ENCODE peak calls at places on chromosome 2, in eight cellular contexts. One of them, this sample, is unnamed.

GRCh38 chr2:99140056-99140859 is 1.2 kb upstream of the C2orf15 start:
- DNase-seq in mucosa of gallbladder: no peak
- DNase-seq in T-helper 2 cell: no peak
- DNase-seq in putamen: no peak
- DNase-seq in NCI-H69: no peak
- DNase-seq in HTR-8/SVneo: no peak
- DNase-seq in NCI-H345: no peak
- DNase-seq in CD4-positive, alpha-beta T cell: no peak
- DNase-seq in this sample: no peak

GRCh38 chr2:85396531-85397470 is 13.4 kb downstream of the CAPG start:
- DNase-seq in mucosa of gallbladder: no peak
- DNase-seq in putamen: no peak
- DNase-seq in CD4-positive, alpha-beta T cell: no peak
- DNase-seq in HTR-8/SVneo: no peak
- DNase-seq in T-helper 2 cell: no peak
- DNase-seq in NCI-H345: peak
- DNase-seq in NCI-H69: no peak
- DNase-seq in this sample: no peak

GRCh38 chr2:138779451-138780440 is at the start of gene NXPH2:
- DNase-seq in T-helper 2 cell: no peak
- DNase-seq in HTR-8/SVneo: no peak
- DNase-seq in CD4-positive, alpha-beta T cell: no peak
- DNase-seq in putamen: no peak
- DNase-seq in mucosa of gallbladder: no peak
- DNase-seq in NCI-H345: no peak
- DNase-seq in NCI-H69: peak
- DNase-seq in this sample: no peak

GRCh38 chr2:222241054-222241453 is 57.7 kb downstream of the PAX3 start:
- DNase-seq in HTR-8/SVneo: no peak
- DNase-seq in NCI-H345: peak
- DNase-seq in CD4-positive, alpha-beta T cell: no peak
- DNase-seq in mucosa of gallbladder: no peak
- DNase-seq in T-helper 2 cell: no peak
- DNase-seq in putamen: no peak
- DNase-seq in NCI-H69: peak
- DNase-seq in this sample: peak

GRCh38 chr2:7967707-7968106 is 714.1 kb upstream of the ID2 start:
- DNase-seq in NCI-H345: no peak
- DNase-seq in mucosa of gallbladder: no peak
- DNase-seq in CD4-positive, alpha-beta T cell: no peak
- DNase-seq in HTR-8/SVneo: no peak
- DNase-seq in T-helper 2 cell: no peak
- DNase-seq in NCI-H69: no peak
- DNase-seq in putamen: no peak
- DNase-seq in this sample: no peak

GRCh38 chr2:43075906-43076585 is 150.4 kb downstream of the ZFP36L2 start:
- DNase-seq in HTR-8/SVneo: no peak
- DNase-seq in NCI-H69: peak
- DNase-seq in T-helper 2 cell: no peak
- DNase-seq in CD4-positive, alpha-beta T cell: no peak
- DNase-seq in putamen: no peak
- DNase-seq in NCI-H345: no peak
- DNase-seq in mucosa of gallbladder: no peak
- DNase-seq in this sample: no peak

GRCh38 chr2:16750175-16750924 is 84.7 kb upstream of the CYRIA start:
- DNase-seq in NCI-H345: no peak
- DNase-seq in HTR-8/SVneo: no peak
- DNase-seq in CD4-positive, alpha-beta T cell: no peak
- DNase-seq in T-helper 2 cell: no peak
- DNase-seq in mucosa of gallbladder: no peak
- DNase-seq in putamen: no peak
- DNase-seq in NCI-H69: no peak
- DNase-seq in this sample: no peak

GRCh38 chr2:174004900-174005605 is 39.9 kb upstream of the SP3 start:
- DNase-seq in CD4-positive, alpha-beta T cell: no peak
- DNase-seq in putamen: no peak
- DNase-seq in mucosa of gallbladder: no peak
- DNase-seq in NCI-H69: no peak
- DNase-seq in HTR-8/SVneo: peak
- DNase-seq in NCI-H345: no peak
- DNase-seq in T-helper 2 cell: no peak
- DNase-seq in this sample: no peak

GRCh38 chr2:237315170-237315880 is 98.6 kb downstream of the COL6A3 start:
- DNase-seq in NCI-H345: no peak
- DNase-seq in mucosa of gallbladder: peak
- DNase-seq in NCI-H69: no peak
- DNase-seq in CD4-positive, alpha-beta T cell: no peak
- DNase-seq in T-helper 2 cell: no peak
- DNase-seq in HTR-8/SVneo: no peak
- DNase-seq in putamen: peak
- DNase-seq in this sample: peak

GRCh38 chr2:5530022-5530696 is 162.0 kb upstream of the SOX11 start:
- DNase-seq in NCI-H345: no peak
- DNase-seq in putamen: no peak
- DNase-seq in mucosa of gallbladder: no peak
- DNase-seq in NCI-H69: peak
- DNase-seq in T-helper 2 cell: no peak
- DNase-seq in HTR-8/SVneo: no peak
- DNase-seq in CD4-positive, alpha-beta T cell: no peak
- DNase-seq in this sample: peak

GRCh38 chr2:100283724-100284501 is 38.4 kb downstream of the LONRF2 start:
- DNase-seq in NCI-H345: no peak
- DNase-seq in CD4-positive, alpha-beta T cell: no peak
- DNase-seq in putamen: no peak
- DNase-seq in T-helper 2 cell: peak
- DNase-seq in HTR-8/SVneo: no peak
- DNase-seq in mucosa of gallbladder: peak
- DNase-seq in NCI-H69: no peak
- DNase-seq in this sample: no peak

GRCh38 chr2:201057715-201058248 is 13.7 kb downstream of the HYCC2 start:
- DNase-seq in NCI-H69: no peak
- DNase-seq in putamen: no peak
- DNase-seq in HTR-8/SVneo: no peak
- DNase-seq in CD4-positive, alpha-beta T cell: no peak
- DNase-seq in mucosa of gallbladder: no peak
- DNase-seq in NCI-H345: no peak
- DNase-seq in T-helper 2 cell: no peak
- DNase-seq in this sample: no peak

GRCh38 chr2:106108351-106108750 is 85.8 kb downstream of the UXS1 start:
- DNase-seq in mucosa of gallbladder: no peak
- DNase-seq in putamen: peak
- DNase-seq in T-helper 2 cell: peak
- DNase-seq in NCI-H345: no peak
- DNase-seq in HTR-8/SVneo: peak
- DNase-seq in NCI-H69: no peak
- DNase-seq in CD4-positive, alpha-beta T cell: no peak
- DNase-seq in this sample: no peak

This sample was measured in SK-N-DZ.